ENCODE peak calls at places on chromosomes 2 and 18, in eight cellular contexts. One of them, this sample, is unnamed.

GRCh38 chr18:66735933-66736332 is 132.0 kb upstream of the CDH19 start:
- DNase-seq in endodermal cell: no peak
- DNase-seq in cardiac muscle cell: no peak
- DNase-seq in prostate gland: no peak
- DNase-seq in dorsolateral prefrontal cortex: no peak
- DNase-seq in tibial artery: no peak
- DNase-seq in uterus: no peak
- DNase-seq in ovary: no peak
- DNase-seq in this sample: no peak

GRCh38 chr2:197215988-197216979 is 94.3 kb downstream of the ANKRD44 start:
- DNase-seq in endodermal cell: no peak
- DNase-seq in cardiac muscle cell: peak; percentile 28
- DNase-seq in prostate gland: no peak
- DNase-seq in dorsolateral prefrontal cortex: no peak
- DNase-seq in tibial artery: no peak
- DNase-seq in uterus: no peak
- DNase-seq in ovary: no peak
- DNase-seq in this sample: peak; percentile 75

GRCh38 chr2:8684421-8684884 is 2.6 kb downstream of the ID2 start:
- DNase-seq in endodermal cell: peak; percentile 72
- DNase-seq in cardiac muscle cell: peak; percentile 43
- DNase-seq in prostate gland: peak; percentile 43
- DNase-seq in dorsolateral prefrontal cortex: no peak
- DNase-seq in tibial artery: peak; percentile 50
- DNase-seq in uterus: peak; percentile 26
- DNase-seq in ovary: peak; percentile 50
- DNase-seq in this sample: peak; percentile 62

GRCh38 chr2:120419955-120420354 is 74.0 kb downstream of the INHBB start:
- DNase-seq in endodermal cell: no peak
- DNase-seq in cardiac muscle cell: no peak
- DNase-seq in prostate gland: no peak
- DNase-seq in dorsolateral prefrontal cortex: no peak
- DNase-seq in tibial artery: no peak
- DNase-seq in uterus: no peak
- DNase-seq in ovary: no peak
- DNase-seq in this sample: no peak

GRCh38 chr2:47029737-47030524 is 114.3 kb upstream of the MCFD2 start:
- DNase-seq in endodermal cell: no peak
- DNase-seq in cardiac muscle cell: no peak
- DNase-seq in prostate gland: no peak
- DNase-seq in dorsolateral prefrontal cortex: no peak
- DNase-seq in tibial artery: no peak
- DNase-seq in uterus: no peak
- DNase-seq in ovary: no peak
- DNase-seq in this sample: no peak

GRCh38 chr2:54610700-54611099 is 112.8 kb upstream of the EML6 start:
- DNase-seq in endodermal cell: no peak
- DNase-seq in cardiac muscle cell: no peak
- DNase-seq in prostate gland: no peak
- DNase-seq in dorsolateral prefrontal cortex: no peak
- DNase-seq in tibial artery: no peak
- DNase-seq in uterus: no peak
- DNase-seq in ovary: no peak
- DNase-seq in this sample: no peak

GRCh38 chr2:241935314-241935713 is 65.8 kb downstream of the RTP5 start:
- DNase-seq in endodermal cell: no peak
- DNase-seq in cardiac muscle cell: peak; percentile 44
- DNase-seq in prostate gland: no peak
- DNase-seq in dorsolateral prefrontal cortex: no peak
- DNase-seq in tibial artery: no peak
- DNase-seq in uterus: no peak
- DNase-seq in ovary: no peak
- DNase-seq in this sample: no peak

GRCh38 chr2:184119920-184120820 is 478.2 kb upstream of the ZNF804A start:
- DNase-seq in endodermal cell: no peak
- DNase-seq in cardiac muscle cell: no peak
- DNase-seq in prostate gland: no peak
- DNase-seq in dorsolateral prefrontal cortex: no peak
- DNase-seq in tibial artery: no peak
- DNase-seq in uterus: no peak
- DNase-seq in ovary: no peak
- DNase-seq in this sample: no peak

GRCh38 chr2:216773072-216773471 is 77.7 kb upstream of the IGFBP5 start:
- DNase-seq in endodermal cell: no peak
- DNase-seq in cardiac muscle cell: no peak
- DNase-seq in prostate gland: no peak
- DNase-seq in dorsolateral prefrontal cortex: no peak
- DNase-seq in tibial artery: no peak
- DNase-seq in uterus: no peak
- DNase-seq in ovary: no peak
- DNase-seq in this sample: no peak

GRCh38 chr2:39407516-39408296 is 29.4 kb downstream of the MAP4K3 start:
- DNase-seq in endodermal cell: no peak
- DNase-seq in cardiac muscle cell: no peak
- DNase-seq in prostate gland: no peak
- DNase-seq in dorsolateral prefrontal cortex: no peak
- DNase-seq in tibial artery: no peak
- DNase-seq in uterus: no peak
- DNase-seq in ovary: no peak
- DNase-seq in this sample: no peak

GRCh38 chr2:108944601-108945241 is 44.3 kb downstream of the EDAR start:
- DNase-seq in endodermal cell: peak; percentile 87
- DNase-seq in cardiac muscle cell: no peak
- DNase-seq in prostate gland: peak; percentile 43
- DNase-seq in dorsolateral prefrontal cortex: no peak
- DNase-seq in tibial artery: no peak
- DNase-seq in uterus: no peak
- DNase-seq in ovary: no peak
- DNase-seq in this sample: no peak
- TF ChIP-seq CTCF in endodermal cell: peak; percentile 62
- TF ChIP-seq CTCF in cardiac muscle cell: no peak
- TF ChIP-seq CTCF in prostate gland: no peak
- TF ChIP-seq CTCF in dorsolateral prefrontal cortex: no peak
- TF ChIP-seq CTCF in tibial artery: no peak
- TF ChIP-seq CTCF in uterus: no peak
- TF ChIP-seq CTCF in ovary: no peak
- TF ChIP-seq CTCF in this sample: no peak

DNA sequence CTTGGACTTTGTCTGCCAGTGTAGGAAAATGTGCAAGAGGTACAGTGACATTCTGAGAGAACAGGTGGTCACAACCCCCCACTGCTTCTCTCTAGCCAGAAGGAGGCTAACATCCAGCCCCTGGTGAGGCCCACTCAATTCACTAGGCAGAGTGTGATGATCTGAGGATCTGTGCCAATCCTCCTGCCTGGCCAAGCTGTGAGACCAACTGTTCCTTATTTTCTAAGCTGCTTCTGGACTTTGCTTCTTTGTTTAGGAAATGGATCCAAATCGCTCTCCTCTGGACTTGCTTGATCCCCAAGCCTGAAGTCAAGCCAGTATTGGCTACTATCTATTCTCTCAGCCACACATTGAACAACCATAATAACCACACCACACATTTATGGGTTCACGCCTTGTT is 202.8 kb downstream of the PIK3C3 start:
- DNase-seq in endodermal cell: no peak
- DNase-seq in cardiac muscle cell: no peak
- DNase-seq in prostate gland: no peak
- DNase-seq in dorsolateral prefrontal cortex: peak; percentile 27
- DNase-seq in tibial artery: no peak
- DNase-seq in uterus: no peak
- DNase-seq in ovary: no peak
- DNase-seq in this sample: no peak
- H3K4me3 ChIP-seq in endodermal cell: no peak overlapping the region
- H3K4me3 ChIP-seq in cardiac muscle cell: no peak overlapping the region
- H3K4me3 ChIP-seq in prostate gland: no peak overlapping the region
- H3K4me3 ChIP-seq in dorsolateral prefrontal cortex: no peak overlapping the region
- H3K4me3 ChIP-seq in tibial artery: no peak overlapping the region
- H3K4me3 ChIP-seq in uterus: no peak overlapping the region
- H3K4me3 ChIP-seq in ovary: no peak overlapping the region
- H3K4me3 ChIP-seq in this sample: no peak overlapping the region

DNA sequence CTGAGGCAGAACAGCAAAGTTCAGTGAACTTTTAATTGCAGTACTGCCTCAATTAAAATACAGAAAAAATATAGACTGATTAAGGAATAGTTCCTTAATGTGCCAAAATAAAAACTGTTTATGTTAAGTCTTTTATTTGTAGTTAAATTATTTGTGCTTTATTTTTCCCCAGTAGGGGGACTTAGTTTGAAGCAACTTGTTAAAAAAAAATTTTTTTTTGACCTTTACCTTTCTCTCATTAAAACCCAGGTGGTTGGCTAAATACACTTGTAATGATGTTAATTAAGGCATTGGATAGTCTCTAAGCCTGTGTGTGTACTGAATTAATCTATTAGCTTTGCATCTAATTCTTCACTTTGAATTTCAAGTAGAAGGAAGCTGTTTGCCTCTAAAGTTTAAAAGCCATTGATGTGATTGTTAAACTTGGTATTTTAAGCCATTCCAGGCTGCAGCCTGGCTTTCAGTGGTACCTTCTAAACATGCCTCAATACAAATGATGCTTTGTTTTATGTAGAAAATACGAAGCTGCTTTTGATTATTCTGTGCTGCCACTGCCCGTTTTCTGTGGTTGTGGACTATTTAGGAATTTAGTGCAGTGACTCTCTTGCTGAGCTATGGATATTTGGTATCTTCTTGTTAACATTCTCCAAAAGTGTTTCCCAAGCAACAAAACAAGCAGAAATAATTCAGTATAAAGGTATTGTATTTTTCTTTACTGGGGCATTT is 102.9 kb downstream of the TANC1 start:
- DNase-seq in endodermal cell: no peak
- DNase-seq in cardiac muscle cell: peak; percentile 59
- DNase-seq in prostate gland: no peak
- DNase-seq in dorsolateral prefrontal cortex: no peak
- DNase-seq in tibial artery: no peak
- DNase-seq in uterus: no peak
- DNase-seq in ovary: no peak
- DNase-seq in this sample: no peak
- TF ChIP-seq CTCF in endodermal cell: peak; percentile 33
- TF ChIP-seq CTCF in cardiac muscle cell: peak; percentile 13
- TF ChIP-seq CTCF in prostate gland: no peak
- TF ChIP-seq CTCF in dorsolateral prefrontal cortex: no peak
- TF ChIP-seq CTCF in tibial artery: no peak
- TF ChIP-seq CTCF in uterus: no peak
- TF ChIP-seq CTCF in ovary: no peak
- TF ChIP-seq CTCF in this sample: no peak

DNA sequence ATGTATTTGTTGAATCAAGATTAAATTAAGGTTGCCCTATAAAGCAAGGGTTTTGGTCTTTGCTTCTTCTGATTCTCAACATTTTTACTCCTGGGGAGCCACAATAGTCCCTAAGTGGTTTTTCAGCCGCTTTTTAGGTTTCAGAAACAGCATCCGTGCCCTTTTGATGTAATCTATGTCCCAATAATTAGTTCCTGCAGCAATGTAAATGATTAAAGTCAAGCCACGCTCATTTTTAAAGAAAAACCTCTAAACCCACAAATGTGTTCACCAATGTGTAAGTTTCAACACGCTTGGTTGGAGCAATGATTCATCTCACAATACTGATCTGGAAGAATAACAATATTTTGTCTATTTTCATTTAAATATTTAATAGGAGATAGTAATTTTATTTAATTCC is 5.6 kb downstream of the ARL4C start:
- DNase-seq in endodermal cell: no peak
- DNase-seq in cardiac muscle cell: no peak
- DNase-seq in prostate gland: no peak
- DNase-seq in dorsolateral prefrontal cortex: no peak
- DNase-seq in tibial artery: no peak
- DNase-seq in uterus: no peak
- DNase-seq in ovary: no peak
- DNase-seq in this sample: no peak
- H3K4me3 ChIP-seq in endodermal cell: no peak overlapping the region
- H3K4me3 ChIP-seq in cardiac muscle cell: no peak overlapping the region
- H3K4me3 ChIP-seq in prostate gland: no peak overlapping the region
- H3K4me3 ChIP-seq in dorsolateral prefrontal cortex: peak overlapping the region; percentile 79
- H3K4me3 ChIP-seq in tibial artery: no peak overlapping the region
- H3K4me3 ChIP-seq in uterus: no peak overlapping the region
- H3K4me3 ChIP-seq in ovary: no peak overlapping the region
- H3K4me3 ChIP-seq in this sample: no peak overlapping the region

GRCh38 chr18:63422862-63423304 is 607 bp upstream of the VPS4B start:
- DNase-seq in endodermal cell: no peak
- DNase-seq in cardiac muscle cell: no peak
- DNase-seq in prostate gland: no peak
- DNase-seq in dorsolateral prefrontal cortex: no peak
- DNase-seq in tibial artery: no peak
- DNase-seq in uterus: no peak
- DNase-seq in ovary: no peak
- DNase-seq in this sample: no peak
- TF ChIP-seq CTCF in endodermal cell: peak; percentile 40
- TF ChIP-seq CTCF in cardiac muscle cell: no peak
- TF ChIP-seq CTCF in prostate gland: no peak
- TF ChIP-seq CTCF in dorsolateral prefrontal cortex: no peak
- TF ChIP-seq CTCF in tibial artery: no peak
- TF ChIP-seq CTCF in uterus: no peak
- TF ChIP-seq CTCF in ovary: no peak
- TF ChIP-seq CTCF in this sample: peak; percentile 15

GRCh38 chr2:28395334-28396061 is 2.8 kb downstream of the FOSL2 start:
- DNase-seq in endodermal cell: no peak
- DNase-seq in cardiac muscle cell: peak; percentile 89
- DNase-seq in prostate gland: peak; percentile 62
- DNase-seq in dorsolateral prefrontal cortex: no peak
- DNase-seq in tibial artery: peak; percentile 78
- DNase-seq in uterus: peak; percentile 63
- DNase-seq in ovary: peak; percentile 72
- DNase-seq in this sample: no peak

GRCh38 chr2:28394331-28394877 is 1.7 kb downstream of the FOSL2 start:
- DNase-seq in endodermal cell: no peak
- DNase-seq in cardiac muscle cell: peak; percentile 63
- DNase-seq in prostate gland: peak; percentile 90
- DNase-seq in dorsolateral prefrontal cortex: no peak
- DNase-seq in tibial artery: peak; percentile 64
- DNase-seq in uterus: peak; percentile 40
- DNase-seq in ovary: peak; percentile 62
- DNase-seq in this sample: no peak

GRCh38 chr2:28397043-28397381 is 4.4 kb downstream of the FOSL2 start:
- DNase-seq in endodermal cell: no peak
- DNase-seq in cardiac muscle cell: no peak
- DNase-seq in prostate gland: no peak
- DNase-seq in dorsolateral prefrontal cortex: no peak
- DNase-seq in tibial artery: no peak
- DNase-seq in uterus: no peak
- DNase-seq in ovary: no peak
- DNase-seq in this sample: no peak

GRCh38 chr2:28393115-28393836 is 618 bp downstream of the FOSL2 start:
- DNase-seq in endodermal cell: peak; percentile 74
- DNase-seq in cardiac muscle cell: peak; percentile 76
- DNase-seq in prostate gland: peak; percentile 58
- DNase-seq in dorsolateral prefrontal cortex: no peak
- DNase-seq in tibial artery: peak; percentile 67
- DNase-seq in uterus: peak; percentile 75
- DNase-seq in ovary: peak; percentile 66
- DNase-seq in this sample: peak; percentile 56

GRCh38 chr2:28394997-28395333 is 2.3 kb downstream of the FOSL2 start:
- DNase-seq in endodermal cell: no peak
- DNase-seq in cardiac muscle cell: no peak
- DNase-seq in prostate gland: no peak
- DNase-seq in dorsolateral prefrontal cortex: no peak
- DNase-seq in tibial artery: no peak
- DNase-seq in uterus: no peak
- DNase-seq in ovary: no peak
- DNase-seq in this sample: no peak
- H3K4me3 ChIP-seq in endodermal cell: peak overlapping the region; percentile 84
- H3K4me3 ChIP-seq in cardiac muscle cell: no peak overlapping the region
- H3K4me3 ChIP-seq in prostate gland: peak overlapping the region; percentile 88
- H3K4me3 ChIP-seq in dorsolateral prefrontal cortex: peak overlapping the region; percentile 90
- H3K4me3 ChIP-seq in tibial artery: peak overlapping the region; percentile 96
- H3K4me3 ChIP-seq in uterus: peak overlapping the region; percentile 71
- H3K4me3 ChIP-seq in ovary: peak overlapping the region; percentile 85
- H3K4me3 ChIP-seq in this sample: no peak overlapping the region